ENCODE peak calls at places on chromosomes 3 and 15, in five cellular contexts. K, P, E, Z and T are unnamed samples.

GRCh38 chr15:80404057-80404718 is at the start of gene ARNT2:
- DNase-seq in K (no peak), P (no peak), E (peak), Z (no peak), T (peak)

GRCh38 chr3:10025205-10026083 is 793 bp upstream of the FANCD2 start:
- DNase-seq in K (no peak), P (no peak), E (no peak), Z (no peak), T (no peak)

GRCh38 chr3:53750253-53751210 is 95.7 kb downstream of the CHDH start:
- DNase-seq in K (no peak), P (no peak), E (no peak), Z (no peak), T (no peak)

GRCh38 chr15:44537728-44538240 is 837 bp downstream of the EIF3J start:
- DNase-seq in K (peak), P (no peak), E (no peak), Z (no peak), T (no peak)

GRCh38 chr15:68258684-68259083 is 18.9 kb upstream of the FEM1B start:
- DNase-seq in K (no peak), P (no peak), E (no peak), Z (no peak), T (no peak)

GRCh38 chr3:142215111-142215510 is 10.3 kb downstream of the GK5 start:
- DNase-seq in K (no peak), P (no peak), E (no peak), Z (no peak), T (no peak)

GRCh38 chr3:138862531-138862923 is 27.8 kb upstream of the PIK3CB start:
- DNase-seq in K (no peak), P (no peak), E (no peak), Z (peak), T (peak)

GRCh38 chr3:41997702-41998551 is 36.0 kb upstream of the ULK4 start:
- DNase-seq in K (no peak), P (no peak), E (peak), Z (no peak), T (no peak)

GRCh38 chr15:59406446-59406845 is 31.5 kb upstream of the FAM81A start:
- DNase-seq in K (no peak), P (no peak), E (no peak), Z (no peak), T (no peak)

GRCh38 chr3:15272431-15273196 is 59.8 kb downstream of the SH3BP5 start:
- DNase-seq in K (no peak), P (no peak), E (no peak), Z (no peak), T (no peak)

GRCh38 chr3:191094057-191094456 is 105.0 kb upstream of the OSTN start:
- DNase-seq in K (no peak), P (no peak), E (no peak), Z (no peak), T (no peak)

GRCh38 chr3:57078366-57079220 is 18.1 kb downstream of the SPATA12 start:
- DNase-seq in K (peak), P (no peak), E (peak), Z (no peak), T (no peak)

GRCh38 chr15:73321496-73322344 is 47.0 kb downstream of the HCN4 start:
- DNase-seq in K (no peak), P (no peak), E (no peak), Z (no peak), T (no peak)

GRCh38 chr3:153979419-153980251 is 141.6 kb upstream of the ARHGEF26 start:
- DNase-seq in K (no peak), P (no peak), E (no peak), Z (no peak), T (no peak)

GRCh38 chr3:46666471-46666845 is 27.0 kb downstream of the ALS2CL start:
- DNase-seq in K (no peak), P (no peak), E (no peak), Z (no peak), T (no peak)

GRCh38 chr3:158260392-158260791 is 150.5 kb downstream of the RSRC1 start:
- DNase-seq in K (no peak), P (no peak), E (no peak), Z (no peak), T (no peak)

GRCh38 chr3:42214064-42214463 is 51.9 kb downstream of the CCK start:
- DNase-seq in K (no peak), P (no peak), E (no peak), Z (no peak), T (no peak)

GRCh38 chr15:81097893-81098280 is 36.2 kb upstream of the CFAP161 start:
- DNase-seq in K (no peak), P (no peak), E (no peak), Z (no peak), T (peak)

GRCh38 chr3:52181543-52181942 is 16.4 kb upstream of the ALAS1 start:
- DNase-seq in K (no peak), P (no peak), E (no peak), Z (no peak), T (no peak)

GRCh38 chr15:67762610-67763368 is 62.5 kb upstream of the SKOR1 start:
- DNase-seq in K (no peak), P (peak), E (no peak), Z (no peak), T (no peak)

GRCh38 chr15:79965836-79966630 is 5.0 kb downstream of the BCL2A1 start:
- DNase-seq in K (peak), P (no peak), E (no peak), Z (no peak), T (no peak)

GRCh38 chr3:100206687-100207086 is 54.1 kb upstream of the TBC1D23 start:
- DNase-seq in K (no peak), P (no peak), E (no peak), Z (no peak), T (no peak)

GRCh38 chr15:65824941-65825544 is 33.0 kb upstream of the DENND4A start:
- DNase-seq in K (no peak), P (no peak), E (no peak), Z (no peak), T (no peak)

GRCh38 chr3:21893250-21893649 is 142.2 kb upstream of the ZNF385D start:
- DNase-seq in K (no peak), P (no peak), E (no peak), Z (no peak), T (no peak)

GRCh38 chr3:189744235-189744634 is 113.0 kb downstream of the TP63 start:
- DNase-seq in K (no peak), P (no peak), E (no peak), Z (no peak), T (no peak)

GRCh38 chr15:59516655-59517461 is 78.9 kb downstream of the FAM81A start:
- DNase-seq in K (no peak), P (no peak), E (no peak), Z (no peak), T (no peak)

GRCh38 chr15:39181901-39182300 is 399.0 kb upstream of the THBS1 start:
- DNase-seq in K (peak), P (no peak), E (no peak), Z (no peak), T (no peak)

GRCh38 chr15:39183177-39183881 is 397.6 kb upstream of the THBS1 start:
- DNase-seq in K (no peak), P (no peak), E (no peak), Z (no peak), T (no peak)

GRCh38 chr15:39181348-39181747 is 399.5 kb upstream of the THBS1 start:
- DNase-seq in K (no peak), P (no peak), E (no peak), Z (no peak), T (no peak)

GRCh38 chr15:39179980-39180379 is 400.9 kb upstream of the THBS1 start:
- DNase-seq in K (no peak), P (no peak), E (no peak), Z (no peak), T (no peak)

GRCh38 chr15:39180494-39180930 is 400.4 kb upstream of the THBS1 start:
- DNase-seq in K (no peak), P (no peak), E (no peak), Z (no peak), T (no peak)
- TF ChIP-seq SUZ12 in K (no peak), P (no peak), E (no peak), Z (no peak), T (no peak)

DNA sequence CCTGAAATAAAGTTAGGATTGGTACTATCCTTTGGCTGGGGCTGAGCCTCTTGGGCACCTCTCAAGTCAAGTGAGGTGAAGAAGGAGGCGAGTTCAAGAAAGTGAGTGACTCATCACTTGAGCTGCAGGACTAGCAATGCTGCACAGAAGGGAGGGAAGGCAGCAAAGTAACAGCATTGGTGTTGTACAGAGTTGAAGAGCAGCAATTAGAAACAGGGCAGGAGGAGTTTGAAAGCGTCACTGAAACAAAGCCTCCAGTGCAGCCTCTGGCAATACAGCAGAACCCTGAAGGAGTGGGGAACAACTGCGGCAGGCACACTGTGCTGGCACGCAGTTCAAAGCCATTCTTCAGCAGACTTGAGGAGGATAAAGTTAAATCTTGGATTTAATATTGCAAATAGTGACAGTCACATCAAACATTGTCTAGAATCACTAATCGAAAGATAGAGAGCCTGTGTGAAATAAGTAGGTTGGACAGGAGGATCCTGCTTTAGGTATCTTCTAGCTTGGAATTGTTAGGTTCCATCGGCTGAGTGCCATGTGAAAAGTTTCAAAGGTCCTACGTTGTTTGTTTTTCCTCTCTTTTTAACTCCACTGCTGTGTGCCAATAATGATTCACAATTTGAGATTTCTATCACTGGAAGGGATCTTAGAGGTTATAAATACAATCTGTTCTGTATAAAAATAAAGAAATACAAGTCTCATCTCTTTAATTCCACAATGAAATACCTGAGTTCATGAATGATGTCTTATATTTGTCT is 479.8 kb downstream of the NAALADL2 start:
- DNase-seq in K (no peak), P (no peak), E (no peak), Z (no peak), T (no peak)
- TF ChIP-seq SUZ12 in K (no peak), P (no peak), E (no peak), Z (no peak), T (no peak)

GRCh38 chr3:119681279-119681678 is 4.1 kb upstream of the COX17 start:
- DNase-seq in K (peak), P (no peak), E (no peak), Z (peak), T (no peak)
- TF ChIP-seq SUZ12 in K (no peak), P (no peak), E (no peak), Z (no peak), T (no peak)

GRCh38 chr3:124886168-124887051 is 755 bp downstream of the ITGB5 start:
- DNase-seq in K (peak), P (no peak), E (peak), Z (no peak), T (no peak)
- TF ChIP-seq SUZ12 in K (no peak), P (peak), E (no peak), Z (no peak), T (peak)

DNA sequence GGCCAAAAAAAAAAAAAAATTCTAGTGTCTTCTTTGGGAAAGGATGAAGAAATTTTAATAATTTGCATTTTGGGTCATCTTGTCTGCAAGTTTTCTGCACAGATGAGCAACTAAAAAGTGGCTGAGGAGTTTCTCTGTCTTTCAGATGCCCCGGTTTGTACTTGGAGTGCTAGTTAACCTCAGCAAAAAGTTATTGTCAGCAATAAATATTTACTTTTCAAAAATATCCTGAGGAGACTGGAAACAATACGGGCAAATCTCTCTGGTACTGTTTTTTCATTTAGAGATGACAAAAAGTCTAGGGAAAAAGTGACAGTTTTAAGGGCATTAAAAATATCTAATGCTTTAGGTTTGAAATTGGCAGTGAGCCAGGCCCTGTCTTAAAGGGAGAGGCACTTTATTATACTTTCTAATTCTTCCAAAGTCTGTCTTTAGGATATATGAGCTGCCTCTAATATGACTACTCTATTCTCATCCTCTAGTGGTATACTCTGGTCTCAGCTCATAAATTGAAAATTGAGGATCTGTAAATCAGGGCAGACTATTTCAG is 436.0 kb upstream of the NR2F2 start:
- DNase-seq in K (no peak), P (no peak), E (no peak), Z (no peak), T (no peak)
- TF ChIP-seq SUZ12 in K (no peak), P (no peak), E (no peak), Z (no peak), T (no peak)

DNA sequence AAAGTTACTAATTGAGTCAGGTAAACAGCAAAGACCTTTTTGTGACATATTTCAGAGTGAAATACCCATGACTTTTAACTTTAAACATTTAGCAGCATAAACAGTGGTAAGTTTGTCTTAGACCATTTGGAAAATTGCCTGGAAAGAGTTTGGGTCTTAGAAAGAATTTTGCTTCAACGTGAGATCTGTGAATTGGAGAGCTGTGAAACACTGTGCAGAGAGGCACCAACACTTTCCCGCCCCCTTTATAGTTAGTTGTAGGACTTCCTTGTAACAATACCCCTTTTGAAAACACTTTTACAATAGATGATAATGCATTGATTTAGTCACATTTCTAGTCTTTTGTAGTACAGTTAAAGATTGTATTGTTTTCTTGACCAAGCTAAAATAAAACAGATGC is 43.6 kb upstream of the MBNL1 start:
- DNase-seq in K (no peak), P (no peak), E (no peak), Z (no peak), T (no peak)
- TF ChIP-seq SUZ12 in K (no peak), P (no peak), E (no peak), Z (no peak), T (no peak)

DNA sequence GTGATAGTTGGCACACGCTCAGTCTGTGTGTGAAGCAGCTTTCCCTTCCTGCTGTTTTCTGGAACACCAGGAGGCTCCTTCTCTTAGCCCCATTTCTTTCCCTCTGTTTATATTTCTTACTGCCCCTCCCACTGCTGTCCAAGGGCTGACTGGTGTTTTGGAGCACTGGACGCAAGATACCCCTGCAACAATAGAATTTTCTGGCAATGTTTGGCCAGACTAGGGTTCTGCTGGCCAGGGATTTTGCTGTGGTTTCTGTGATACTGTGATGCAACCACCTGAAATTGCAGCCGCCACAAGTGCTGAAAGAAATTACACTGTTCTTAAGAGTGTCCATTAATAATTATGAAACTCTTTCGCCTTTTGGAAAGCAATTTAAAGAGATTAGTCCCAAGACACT is 159.6 kb upstream of the CHRM5 start:
- DNase-seq in K (no peak), P (no peak), E (no peak), Z (no peak), T (no peak)
- TF ChIP-seq SUZ12 in K (no peak), P (no peak), E (no peak), Z (no peak), T (no peak)